ENCODE peak calls at places on chromosomes 3 and 15, in four cellular contexts. P, G, B and O are unnamed samples.

GRCh38 chr3:123447416-123447748 is 1.5 kb downstream of the ADCY5 start:
- DNase-seq in G (no peak), P (no peak), B (no peak), O (no peak)

GRCh38 chr3:103609472-103609871 is 1174.7 kb downstream of the ZPLD1 start:
- DNase-seq in G (no peak), B (no peak), P (no peak), O (no peak)

GRCh38 chr3:120532969-120533368 is 63.2 kb upstream of the NDUFB4 start:
- DNase-seq in P (no peak), G (no peak), B (no peak), O (no peak)

GRCh38 chr15:34688699-34689098 is 66.1 kb downstream of the GJD2 start:
- DNase-seq in P (no peak), G (no peak), B (no peak), O (no peak)

GRCh38 chr3:189937302-189938255 is 183.1 kb downstream of the P3H2 start:
- DNase-seq in G (peak), B (peak), P (no peak), O (peak)

GRCh38 chr3:145776782-145777408 is 384.1 kb downstream of the PLOD2 start:
- DNase-seq in G (peak), B (no peak), P (no peak), O (peak)

GRCh38 chr3:158725348-158725966 is 6.8 kb downstream of the RARRES1 start:
- DNase-seq in B (peak), P (no peak), G (peak), O (peak)

GRCh38 chr3:17473761-17474160 is 268.7 kb downstream of the TBC1D5 start:
- DNase-seq in G (peak), B (no peak), P (no peak), O (no peak)

GRCh38 chr15:33071451-33071850 is 123.1 kb downstream of the FMN1 start:
- DNase-seq in P (no peak), G (peak), B (no peak), O (no peak)

GRCh38 chr3:15428539-15428938 is 1.1 kb downstream of the EAF1 start:
- DNase-seq in B (no peak), P (no peak), G (peak), O (peak)

GRCh38 chr3:188624384-188624783 is 470.4 kb downstream of the LPP start:
- DNase-seq in P (no peak), B (peak), G (peak), O (peak)

GRCh38 chr15:81256916-81257315 is 60.2 kb downstream of the IL16 start:
- DNase-seq in B (no peak), G (peak), P (no peak), O (peak)

GRCh38 chr3:194686816-194687637 is 1.3 kb downstream of the FAM43A start:
- DNase-seq in P (peak), B (no peak), G (peak), O (peak)

GRCh38 chr3:190305406-190305805 is 16.8 kb downstream of the CLDN1 start:
- DNase-seq in B (no peak), G (no peak), P (no peak), O (no peak)

GRCh38 chr3:129311054-129311902 is 32.6 kb downstream of the HMCES start:
- DNase-seq in B (no peak), G (no peak), P (no peak), O (no peak)

GRCh38 chr3:44865272-44866005 is 3.7 kb downstream of the TMEM42 start:
- DNase-seq in G (peak), B (no peak), P (no peak), O (no peak)

GRCh38 chr15:93451265-93451664 is 362.3 kb upstream of the RGMA start:
- DNase-seq in G (no peak), B (no peak), P (no peak), O (peak)

GRCh38 chr15:62020576-62021160 is 39.6 kb downstream of the VPS13C start:
- DNase-seq in P (no peak), G (peak), B (no peak), O (peak)

GRCh38 chr3:167450675-167451074 is 23.2 kb downstream of the SERPINI2 start:
- DNase-seq in P (no peak), B (no peak), G (no peak), O (no peak)

GRCh38 chr15:53903129-53903528 is 75.1 kb upstream of the UNC13C start:
- DNase-seq in G (no peak), P (no peak), B (no peak), O (no peak)

GRCh38 chr3:46677096-46677702 is 16.3 kb downstream of the ALS2CL start:
- DNase-seq in G (peak), P (peak), B (no peak), O (peak)

GRCh38 chr15:90002428-90002844 is 1.3 kb downstream of the ZNF710 start:
- DNase-seq in B (peak), P (peak), G (peak), O (peak)

GRCh38 chr3:127264292-127264691 is 23.6 kb downstream of the PRR20G start:
- DNase-seq in G (peak), B (no peak), P (no peak), O (peak)

GRCh38 chr3:50345586-50345985 is at the start of gene ZMYND10:
- DNase-seq in G (peak), P (peak), B (peak), O (no peak)

GRCh38 chr3:9507586-9508578 is 45.7 kb downstream of the LHFPL4 start:
- DNase-seq in B (no peak), P (no peak), G (no peak), O (no peak)

GRCh38 chr3:134516905-134517304 is 31.0 kb downstream of the CEP63 start:
- DNase-seq in B (no peak), G (no peak), P (no peak), O (no peak)

GRCh38 chr3:39291903-39292329 is 12.1 kb upstream of the CX3CR1 start:
- DNase-seq in B (peak), P (peak), G (peak), O (no peak)

GRCh38 chr3:197750863-197751737 is 1.4 kb downstream of the FYTTD1 start:
- DNase-seq in G (peak), B (peak), P (peak), O (peak)

GRCh38 chr3:12472796-12473195 is 11.5 kb upstream of the TSEN2 start:
- DNase-seq in B (no peak), G (no peak), P (no peak), O (peak)

GRCh38 chr3:194632983-194633348 is 253 bp downstream of the TMEM44 start:
- DNase-seq in P (peak), G (no peak), B (no peak), O (no peak)

GRCh38 chr3:115248274-115248673 is 101.2 kb upstream of the ZBTB20 start:
- DNase-seq in P (no peak), B (no peak), G (peak), O (peak)

GRCh38 chr3:136070953-136071949 is 105.7 kb downstream of the PPP2R3A start:
- DNase-seq in G (peak), B (peak), P (peak), O (peak)

GRCh38 chr3:100525753-100526612 is 33.6 kb downstream of the TMEM45A start:
- DNase-seq in P (no peak), G (peak), B (peak), O (peak)

GRCh38 chr3:78048698-78049097 is 1008.8 kb downstream of the ROBO2 start:
- DNase-seq in P (no peak), G (no peak), B (no peak), O (no peak)

GRCh38 chr3:187012609-187013051 is 82.3 kb downstream of the ST6GAL1 start:
- DNase-seq in B (no peak), G (peak), P (no peak), O (no peak)

DNA sequence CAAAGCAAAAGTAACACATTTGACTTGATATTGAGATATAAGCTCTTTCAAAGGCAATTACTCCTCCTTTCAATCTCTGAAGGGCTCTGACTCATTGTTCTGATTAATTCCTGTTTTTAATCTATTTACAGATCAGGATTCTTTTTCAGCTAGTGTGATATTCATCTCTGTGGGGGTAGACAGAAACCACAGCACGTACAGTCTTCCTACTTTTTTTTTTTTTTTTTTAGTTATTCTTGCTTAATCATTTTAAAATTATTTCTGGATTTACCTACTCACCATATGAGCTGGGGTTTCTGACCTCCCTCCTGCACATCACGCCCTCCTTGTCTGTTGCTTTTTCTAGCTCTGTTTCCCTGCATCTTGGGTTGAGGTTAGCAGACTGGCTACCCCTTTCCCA is 1.4 kb downstream of the CNTN3 start:
- DNase-seq in B (no peak), G (peak), P (no peak), O (peak)
- H3K4me3 ChIP-seq in B (no peak), G (peak), P (peak), O (peak)

GRCh38 chr3:53160660-53161344 is at the start of gene PRKCD:
- DNase-seq in P (peak), B (peak), G (peak), O (peak)
- TF ChIP-seq CTCF in P (peak), B (no peak), G (peak), O (no peak)

GRCh38 chr3:62367735-62368704 is 5.3 kb downstream of the FEZF2 start:
- DNase-seq in G (no peak), P (no peak), B (no peak), O (no peak)

GRCh38 chr3:62368705-62369475 is 4.5 kb downstream of the FEZF2 start:
- DNase-seq in G (no peak), B (no peak), P (no peak), O (no peak)

GRCh38 chr3:62371032-62371734 is 2.2 kb downstream of the FEZF2 start:
- DNase-seq in B (no peak), G (no peak), P (no peak), O (no peak)

GRCh38 chr3:62370112-62371031 is 3.0 kb downstream of the FEZF2 start:
- DNase-seq in B (no peak), G (no peak), P (no peak), O (no peak)

GRCh38 chr3:62369476-62369743 is 3.9 kb downstream of the FEZF2 start:
- DNase-seq in P (no peak), B (no peak), G (no peak), O (no peak)
- H3K4me3 ChIP-seq in P (peak), B (no peak), G (no peak), O (no peak)

GRCh38 chr3:52472239-52472783 is 16.9 kb downstream of the NISCH start:
- DNase-seq in P (no peak), G (no peak), B (no peak), O (no peak)
- TF ChIP-seq CTCF in P (no peak), G (no peak), B (no peak), O (no peak)

DNA sequence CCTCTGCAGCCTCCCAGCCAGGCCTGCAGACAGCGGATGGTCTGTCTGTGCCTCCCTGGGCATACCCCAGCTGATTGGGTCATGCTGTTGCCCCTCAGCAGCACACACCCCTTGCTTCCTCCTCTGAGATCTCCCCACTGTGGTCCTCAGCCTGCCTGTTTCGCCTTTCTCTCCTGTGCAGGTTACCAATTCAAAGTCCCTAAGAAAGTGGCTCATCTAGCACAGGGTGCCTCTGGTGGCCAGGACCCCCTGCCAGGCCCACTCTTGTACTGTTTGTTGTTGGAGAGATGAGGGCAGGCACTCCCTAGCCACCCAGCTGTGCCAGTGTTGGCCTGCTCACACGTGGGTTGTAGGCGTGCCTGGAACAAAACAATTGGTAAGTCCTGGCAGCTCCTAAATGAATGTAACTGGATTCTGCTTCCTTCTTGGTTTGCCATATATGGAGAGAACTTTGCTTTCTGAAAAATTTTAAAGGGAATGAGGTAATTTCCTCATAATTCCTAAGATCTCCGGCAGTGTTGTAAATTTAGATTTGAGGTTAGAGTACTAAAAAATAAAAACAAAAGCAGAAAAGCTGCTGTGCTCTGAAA is 213.2 kb upstream of the IL12A start:
- DNase-seq in B (peak), G (peak), P (peak), O (peak)
- H3K4me3 ChIP-seq in B (no peak), G (no peak), P (no peak), O (no peak)

DNA sequence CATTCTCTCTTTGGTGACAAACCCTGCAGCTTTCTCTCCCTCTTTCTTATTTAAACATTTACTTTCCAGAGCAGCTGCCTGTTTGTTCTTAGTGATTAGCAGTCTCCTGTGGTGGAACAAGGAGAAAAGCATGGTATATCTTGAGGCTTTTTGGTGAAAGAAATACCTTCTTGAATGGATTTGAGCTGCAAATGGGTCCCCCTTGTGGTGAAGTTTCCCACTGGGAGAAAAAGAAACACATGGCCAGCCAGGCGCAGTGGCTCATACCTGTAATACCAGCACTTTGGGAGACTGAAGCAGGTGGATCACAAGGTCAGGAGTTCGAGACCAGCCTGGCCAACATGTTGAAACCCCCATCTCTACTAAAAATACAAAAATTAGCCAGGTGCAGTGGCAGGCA is 48.3 kb upstream of the ACP3 start:
- DNase-seq in P (no peak), B (no peak), G (peak), O (no peak)
- TF ChIP-seq CTCF in P (no peak), B (no peak), G (peak), O (peak)